ENCODE peak calls at places on chromosome 16, in four cellular contexts. C is pancreas, H is lung, V is neural progenitor cell. T is an unnamed sample.

GRCh38 chr16:66612422-66612821 is 7.9 kb downstream of the CMTM3 start:
- DNase-seq in C (peak), H (no peak), V (no peak), T (no peak)

GRCh38 chr16:81946206-81946605 is 65.1 kb downstream of the SDR42E1 start:
- DNase-seq in C (no peak), H (no peak), V (no peak), T (no peak)

GRCh38 chr16:81633680-81634379 is 145.3 kb upstream of the PLCG2 start:
- DNase-seq in C (no peak), H (no peak), V (no peak), T (no peak)

GRCh38 chr16:82152641-82153094 is 17.4 kb downstream of the MPHOSPH6 start:
- DNase-seq in C (no peak), H (no peak), V (no peak), T (no peak)

GRCh38 chr16:27228621-27229501 is 25.5 kb downstream of the KDM8 start:
- DNase-seq in C (no peak), H (no peak), V (no peak), T (no peak)

GRCh38 chr16:60945225-60945624 is 1091.0 kb downstream of the CDH8 start:
- DNase-seq in C (no peak), H (no peak), V (peak), T (no peak)

GRCh38 chr16:1961651-1962067 is 2.3 kb downstream of the NDUFB10 start:
- DNase-seq in C (peak), H (no peak), V (no peak), T (no peak)

GRCh38 chr16:89256651-89257254 is 39.2 kb downstream of the ZNF778 start:
- DNase-seq in C (no peak), H (peak), V (peak), T (no peak)

GRCh38 chr16:49463529-49463928 is 89.9 kb downstream of the C16orf78 start:
- DNase-seq in C (no peak), H (no peak), V (peak), T (peak)

GRCh38 chr16:82034981-82035612 is at the start of gene HSD17B2:
- DNase-seq in C (no peak), H (no peak), V (no peak), T (no peak)

GRCh38 chr16:69520800-69521602 is 44.8 kb upstream of the NFAT5 start:
- DNase-seq in C (no peak), H (no peak), V (no peak), T (no peak)

GRCh38 chr16:53773150-53773846 is 69.3 kb downstream of the FTO start:
- DNase-seq in C (no peak), H (peak), V (peak), T (no peak)

GRCh38 chr16:84520778-84521770 is 16.6 kb upstream of the MEAK7 start:
- DNase-seq in C (no peak), H (peak), V (no peak), T (no peak)

GRCh38 chr16:17476414-17477259 is 5.9 kb upstream of the XYLT1 start:
- DNase-seq in C (peak), H (no peak), V (peak), T (no peak)

GRCh38 chr16:68379472-68380347 is 68.6 kb downstream of the SMPD3 start:
- DNase-seq in C (no peak), H (no peak), V (no peak), T (no peak)

GRCh38 chr16:80197790-80198201 is 343.0 kb upstream of the DYNLRB2 start:
- DNase-seq in C (no peak), H (no peak), V (no peak), T (no peak)

GRCh38 chr16:56306690-56307533 is 115.6 kb downstream of the GNAO1 start:
- DNase-seq in C (no peak), H (no peak), V (peak), T (no peak)

GRCh38 chr16:11799509-11800384 is 2.7 kb upstream of the ZC3H7A start:
- DNase-seq in C (no peak), H (no peak), V (no peak), T (no peak)

GRCh38 chr16:56423584-56424403 is 1.6 kb downstream of the AMFR start:
- DNase-seq in C (no peak), H (no peak), V (no peak), T (no peak)

GRCh38 chr16:70460737-70461261 is 6.4 kb downstream of the FCSK start:
- DNase-seq in C (no peak), H (no peak), V (no peak), T (no peak)

GRCh38 chr16:83830091-83830768 is 22.5 kb downstream of the HSBP1 start:
- DNase-seq in C (no peak), H (no peak), V (no peak), T (no peak)

GRCh38 chr16:86892509-86892908 is 314.2 kb downstream of the FOXL1 start:
- DNase-seq in C (no peak), H (no peak), V (no peak), T (no peak)

GRCh38 chr16:54236761-54237160 is 49.8 kb downstream of the IRX3 start:
- DNase-seq in C (no peak), H (no peak), V (no peak), T (no peak)

GRCh38 chr16:57627184-57627871 is 1.1 kb upstream of the ADGRG1 start:
- DNase-seq in C (peak), H (no peak), V (peak), T (no peak)

GRCh38 chr16:29806641-29807425 is 504 bp downstream of the MAZ start:
- DNase-seq in C (peak), H (no peak), V (peak), T (no peak)

GRCh38 chr16:8814095-8814806 is 16.6 kb downstream of the PMM2 start:
- DNase-seq in C (no peak), H (no peak), V (no peak), T (no peak)

GRCh38 chr16:56295739-56296527 is 104.6 kb downstream of the GNAO1 start:
- DNase-seq in C (no peak), H (no peak), V (peak), T (no peak)

GRCh38 chr16:10514369-10515055 is 65.9 kb downstream of the EMP2 start:
- DNase-seq in C (no peak), H (peak), V (peak), T (no peak)

GRCh38 chr16:23587726-23588125 is 8.4 kb downstream of the NDUFAB1 start:
- DNase-seq in C (no peak), H (no peak), V (no peak), T (no peak)

GRCh38 chr16:48641770-48642169 is 31.8 kb upstream of the N4BP1 start:
- DNase-seq in C (no peak), H (no peak), V (no peak), T (no peak)

GRCh38 chr16:27441998-27442397 is 40.0 kb downstream of the IL21R start:
- DNase-seq in C (no peak), H (no peak), V (no peak), T (no peak)

GRCh38 chr16:972316-973002 is 1.7 kb upstream of the LMF1 start:
- DNase-seq in C (peak), H (no peak), V (peak), T (peak)

GRCh38 chr16:30092373-30093010 is 768 bp upstream of the TBX6 start:
- DNase-seq in C (peak), H (peak), V (peak), T (no peak)

DNA sequence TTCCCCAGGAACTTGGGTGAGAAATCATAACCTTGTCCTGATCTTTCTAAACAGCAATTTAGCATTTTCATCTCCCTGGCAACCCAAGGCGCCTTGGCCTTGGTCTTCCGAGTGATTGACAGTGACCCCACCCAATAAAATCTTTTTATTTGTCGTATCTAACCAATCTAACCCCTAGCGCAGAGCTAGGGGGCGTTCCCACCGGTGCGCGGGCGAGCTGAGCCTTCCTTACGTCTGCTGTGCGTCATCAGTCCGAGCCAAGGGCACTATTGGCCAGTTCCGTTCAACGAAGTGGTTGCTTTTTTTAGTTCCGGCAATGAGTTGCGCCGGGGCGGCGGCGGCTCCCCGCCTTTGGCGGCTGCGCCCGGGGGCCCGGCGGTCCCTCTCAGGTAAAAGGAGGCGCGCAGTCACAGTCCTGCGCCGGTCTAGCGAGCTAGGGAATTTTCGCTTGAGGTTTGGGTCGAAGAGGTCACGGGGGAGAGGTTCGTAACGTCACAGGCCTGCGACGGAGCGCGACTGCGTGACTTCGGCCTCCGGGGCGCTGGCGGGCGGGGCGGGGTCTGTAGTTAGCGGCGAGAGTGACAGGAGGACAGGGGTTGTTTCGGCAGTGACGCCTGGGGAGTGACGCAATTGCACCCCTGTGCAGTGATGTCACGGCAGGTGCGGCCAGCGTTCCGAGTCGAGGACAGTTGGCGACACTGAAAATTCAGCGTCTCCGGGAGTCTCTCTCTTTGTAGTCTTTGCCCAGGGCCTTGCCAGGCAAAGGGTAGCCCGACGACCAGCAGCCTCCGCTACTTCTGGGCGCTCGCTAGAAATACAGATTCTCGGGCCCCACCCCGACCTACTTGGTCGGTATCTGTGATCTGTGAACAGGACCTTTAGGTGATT is at the start of gene COQ7:
- DNase-seq in C (peak), H (peak), V (peak), T (peak)
- TF ChIP-seq CTCF in C (no peak), H (no peak), V (no peak), T (no peak)

GRCh38 chr16:6684076-6684673 is 648.5 kb upstream of the RBFOX1 start:
- DNase-seq in C (no peak), H (no peak), V (peak), T (no peak)
- TF ChIP-seq CTCF in C (no peak), H (no peak), V (peak), T (peak)

DNA sequence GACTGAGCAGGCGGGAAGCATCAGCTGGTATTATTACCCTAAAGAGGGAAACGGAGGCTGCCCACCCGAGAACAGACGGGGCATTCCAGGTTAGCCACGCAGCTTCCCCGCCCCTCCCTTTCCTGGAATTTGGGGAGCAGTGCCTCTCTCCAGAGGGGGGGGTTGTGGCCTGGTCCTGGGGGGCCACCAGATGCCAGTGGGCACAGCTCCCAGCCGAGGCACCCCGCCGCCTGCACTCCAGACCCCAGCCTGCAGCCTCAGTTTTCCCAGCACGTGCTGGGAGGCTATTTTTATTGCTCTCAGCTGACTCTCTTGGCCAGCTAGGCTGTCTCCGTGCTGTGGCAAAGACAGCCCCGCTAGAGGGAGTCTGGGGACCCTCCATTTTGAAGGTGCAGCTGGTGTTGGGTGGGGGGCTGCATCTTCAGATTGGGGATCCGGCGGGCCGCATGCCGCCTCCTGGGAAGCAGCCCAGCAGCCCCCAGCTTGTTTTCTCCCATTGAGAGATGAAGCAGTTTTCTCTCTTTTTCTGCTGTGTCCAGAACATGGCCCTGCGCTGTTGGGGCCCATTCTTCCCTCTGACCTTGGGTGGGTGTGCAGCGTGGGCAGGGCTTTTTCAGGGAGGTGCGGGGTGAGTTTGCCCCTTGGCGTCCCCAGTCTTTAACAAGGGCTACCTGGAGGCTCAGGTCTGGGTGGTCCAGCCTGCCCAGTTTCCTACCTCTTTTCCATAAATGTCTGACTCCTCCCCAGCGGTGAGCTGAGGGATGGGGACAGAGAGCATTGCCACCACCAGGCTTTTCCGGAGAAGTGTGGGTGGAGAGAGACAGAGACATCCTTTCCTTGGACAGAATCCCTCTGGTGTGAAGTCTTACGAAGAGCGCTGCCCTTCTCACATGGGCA is 62.5 kb upstream of the GSE1 start:
- DNase-seq in C (peak), H (no peak), V (no peak), T (no peak)
- TF ChIP-seq CTCF in C (no peak), H (no peak), V (peak), T (no peak)

GRCh38 chr16:50667497-50668367 is 13.4 kb downstream of the SNX20 start:
- DNase-seq in C (no peak), H (no peak), V (no peak), T (no peak)
- TF ChIP-seq CTCF in C (no peak), H (no peak), V (no peak), T (no peak)

GRCh38 chr16:73746554-73746953 is 550.1 kb upstream of the PSMD7 start:
- DNase-seq in C (no peak), H (no peak), V (no peak), T (no peak)

GRCh38 chr16:73747328-73747727 is 549.3 kb upstream of the PSMD7 start:
- DNase-seq in C (no peak), H (no peak), V (no peak), T (no peak)

GRCh38 chr16:73739049-73739769 is 557.4 kb upstream of the PSMD7 start:
- DNase-seq in C (no peak), H (no peak), V (no peak), T (no peak)

GRCh38 chr16:73743665-73744496 is 552.7 kb upstream of the PSMD7 start:
- DNase-seq in C (no peak), H (no peak), V (peak), T (no peak)
- TF ChIP-seq CTCF in C (no peak), H (no peak), V (peak), T (no peak)